ENCODE peak calls at places on chromosomes 4 and X, in seven cellular contexts. H, X, I, S, L, J and C are unnamed samples.

GRCh38 chr4:2935762-2936743 is 27.2 kb downstream of the NOP14 start:
- DNase-seq in H (peak), X (no peak), I (no peak), S (peak), L (peak), J (no peak), C (no peak)

GRCh38 chr4:112422644-112423043 is 93.3 kb downstream of the NEUROG2 start:
- DNase-seq in H (no peak), X (no peak), I (no peak), S (no peak), L (no peak), J (no peak), C (no peak)

GRCh38 chr4:158025131-158025530 is 147.7 kb downstream of the GASK1B start:
- DNase-seq in H (peak), X (no peak), I (no peak), S (no peak), L (no peak), J (no peak), C (no peak)

GRCh38 chrX:140298946-140299345 is 205.9 kb downstream of the SOX3 start:
- DNase-seq in H (no peak), X (no peak), I (no peak), S (no peak), L (no peak), J (no peak), C (no peak)

GRCh38 chr4:3233391-3234071 is 15.4 kb upstream of the MSANTD1 start:
- DNase-seq in H (no peak), X (no peak), I (no peak), S (no peak), L (no peak), J (no peak), C (no peak)

GRCh38 chrX:70293621-70294020 is 3.7 kb downstream of the KIF4A start:
- DNase-seq in H (no peak), X (no peak), I (no peak), S (no peak), L (no peak), J (no peak), C (no peak)

GRCh38 chrX:100090931-100091330 is 319.1 kb downstream of the PCDH19 start:
- DNase-seq in H (no peak), X (no peak), I (no peak), S (no peak), L (no peak), J (no peak), C (no peak)

GRCh38 chr4:118417325-118417724 is 64.5 kb upstream of the PRSS12 start:
- DNase-seq in H (no peak), X (no peak), I (no peak), S (no peak), L (no peak), J (no peak), C (no peak)

GRCh38 chr4:122810669-122811068 is 16.0 kb upstream of the FGF2 start:
- DNase-seq in H (no peak), X (no peak), I (no peak), S (no peak), L (no peak), J (no peak), C (no peak)

GRCh38 chrX:70504772-70505450 is 60.3 kb downstream of the DLG3 start:
- DNase-seq in H (no peak), X (no peak), I (no peak), S (no peak), L (no peak), J (no peak), C (no peak)

GRCh38 chr4:165381821-165382373 is 3.1 kb downstream of the CPE start:
- DNase-seq in H (no peak), X (no peak), I (no peak), S (no peak), L (no peak), J (no peak), C (no peak)

GRCh38 chr4:128228778-128229457 is 58.7 kb downstream of the PGRMC2 start:
- DNase-seq in H (no peak), X (no peak), I (no peak), S (no peak), L (no peak), J (no peak), C (no peak)

GRCh38 chrX:129641941-129642340 is 12.8 kb downstream of the APLN start:
- DNase-seq in H (no peak), X (no peak), I (no peak), S (no peak), L (no peak), J (no peak), C (no peak)

GRCh38 chrX:53280703-53281320 is 572 bp downstream of the IQSEC2 start:
- DNase-seq in H (no peak), X (no peak), I (no peak), S (no peak), L (no peak), J (no peak), C (no peak)

GRCh38 chrX:41381685-41382084 is 47.7 kb downstream of the DDX3X start:
- DNase-seq in H (peak), X (no peak), I (peak), S (no peak), L (no peak), J (no peak), C (no peak)

GRCh38 chrX:29687687-29688086 is 527.7 kb upstream of the MAGEB2 start:
- DNase-seq in H (peak), X (no peak), I (peak), S (no peak), L (no peak), J (no peak), C (no peak)

GRCh38 chr4:93169966-93170365 is 658.6 kb upstream of the ATOH1 start:
- DNase-seq in H (no peak), X (no peak), I (no peak), S (no peak), L (no peak), J (no peak), C (no peak)

GRCh38 chr4:38663021-38663800 is 788 bp upstream of the KLF3 start:
- DNase-seq in H (no peak), X (no peak), I (no peak), S (peak), L (no peak), J (no peak), C (no peak)